ENCODE peak calls at places on chromosomes 1 and 21, in six cellular contexts. B is T-helper 9 cell; S is stimulated activated CD4-positive, alpha-beta T cell treated with anti-CD3 and anti-CD28 coated beads, Interleukin-2, amount 100 ng/mL, for 24 hours; O is right atrium auricular region; C is activated naive CD8-positive, alpha-beta T cell treated with anti-CD3 and anti-CD28 coated beads, Interleukin-2, amount 50 U/mL, for 16 hours; Y is tibial nerve. F is an unnamed sample.

GRCh38 chr1:3778590-3779264 is 6.2 kb downstream of the SMIM1 start:
- DNase-seq in B (no peak), S (no peak), O (no peak), C (no peak), Y (no peak), F (no peak)

GRCh38 chr1:67324068-67324467 is 16.4 kb downstream of the IL12RB2 start:
- DNase-seq in B (no peak), S (no peak), O (no peak), C (no peak), Y (no peak), F (no peak)

GRCh38 chr1:68093737-68094136 is 43.3 kb upstream of the DIRAS3 start:
- DNase-seq in B (no peak), S (no peak), O (no peak), C (no peak), Y (no peak), F (no peak)

GRCh38 chr1:222785553-222785952 is 29.3 kb upstream of the DISP1 start:
- DNase-seq in B (no peak), S (no peak), O (no peak), C (no peak), Y (no peak), F (no peak)

GRCh38 chr21:44681152-44681551 is 811 bp downstream of the KRTAP12-1 start:
- DNase-seq in B (no peak), S (no peak), O (peak), C (no peak), Y (no peak), F (no peak)

GRCh38 chr1:113792986-113793385 is 19.3 kb downstream of the RSBN1 start:
- DNase-seq in B (no peak), S (no peak), O (no peak), C (no peak), Y (no peak), F (no peak)

GRCh38 chr21:29678616-29679015 is 261.2 kb downstream of the GRIK1 start:
- DNase-seq in B (no peak), S (no peak), O (no peak), C (no peak), Y (no peak), F (no peak)

GRCh38 chr1:33007190-33008050 is 29.3 kb downstream of the AK2 start:
- DNase-seq in B (no peak), S (no peak), O (peak), C (no peak), Y (peak), F (no peak)

GRCh38 chr21:39137248-39138186 is 45.7 kb downstream of the PSMG1 start:
- DNase-seq in B (no peak), S (no peak), O (peak), C (no peak), Y (no peak), F (no peak)

GRCh38 chr21:33201945-33202344 is 27.8 kb upstream of the IFNAR2 start:
- DNase-seq in B (no peak), S (no peak), O (no peak), C (no peak), Y (no peak), F (no peak)

GRCh38 chr1:153466908-153467307 is 6.5 kb upstream of the S100A7 start:
- DNase-seq in B (no peak), S (no peak), O (no peak), C (no peak), Y (no peak), F (no peak)

GRCh38 chr1:246294263-246294662 is 212.8 kb downstream of the SMYD3 start:
- DNase-seq in B (no peak), S (no peak), O (no peak), C (no peak), Y (no peak), F (no peak)

GRCh38 chr21:21457077-21457476 is 458.9 kb downstream of the NCAM2 start:
- DNase-seq in B (no peak), S (no peak), O (no peak), C (no peak), Y (no peak), F (no peak)

GRCh38 chr1:23544444-23545389 is 13.7 kb upstream of the E2F2 start:
- DNase-seq in B (peak), S (peak), O (peak), C (peak), Y (peak), F (peak)

GRCh38 chr1:94738371-94738770 is 81.8 kb upstream of the SLC44A3 start:
- DNase-seq in B (no peak), S (no peak), O (no peak), C (no peak), Y (no peak), F (no peak)

GRCh38 chr1:45334308-45335245 is 5.4 kb upstream of the TOE1 start:
- DNase-seq in B (no peak), S (no peak), O (no peak), C (no peak), Y (peak), F (no peak)

F was measured in effector CD4-positive, alpha-beta T cell.